ENCODE peak calls at places on chromosomes 13 and 19, in four cellular contexts. F, S, N and V are unnamed samples.

GRCh38 chr13:89455741-89456140 is 1784.6 kb downstream of the SLITRK5 start:
- DNase-seq in F (no peak), S (no peak), N (peak), V (no peak)

GRCh38 chr19:37564624-37565369 is 29.8 kb downstream of the ZNF571 start:
- DNase-seq in F (no peak), S (no peak), N (no peak), V (no peak)

GRCh38 chr19:53867225-53868090 is at the start of gene MYADM:
- DNase-seq in F (peak), S (peak), N (peak), V (peak)

GRCh38 chr19:15672580-15673175 is at the start of gene CYP4F12:
- DNase-seq in F (no peak), S (no peak), N (no peak), V (no peak)

GRCh38 chr13:75749407-75749806 is 113.3 kb downstream of the LMO7 start:
- DNase-seq in F (no peak), S (no peak), N (no peak), V (no peak)

GRCh38 chr19:47447470-47448359 is 24.0 kb downstream of the SLC8A2 start:
- DNase-seq in F (no peak), S (peak), N (no peak), V (no peak)

GRCh38 chr19:32199501-32200040 is 145.8 kb upstream of the ZNF507 start:
- DNase-seq in F (no peak), S (peak), N (no peak), V (no peak)

GRCh38 chr13:107450931-107451330 is 764.4 kb downstream of the LIG4 start:
- DNase-seq in F (peak), S (peak), N (no peak), V (peak)

GRCh38 chr13:59300347-59301165 is 863.2 kb downstream of the DIAPH3 start:
- DNase-seq in F (no peak), S (no peak), N (no peak), V (no peak)

GRCh38 chr19:934865-935422 is 9.1 kb downstream of the ARID3A start:
- DNase-seq in F (no peak), S (no peak), N (no peak), V (no peak)

GRCh38 chr19:3625996-3626472 is 556 bp downstream of the CACTIN start:
- DNase-seq in F (no peak), S (no peak), N (no peak), V (no peak)

GRCh38 chr19:30149300-30149699 is 207.3 kb downstream of the URI1 start:
- DNase-seq in F (no peak), S (no peak), N (no peak), V (no peak)

GRCh38 chr13:28707629-28708427 is 10.9 kb downstream of the SLC46A3 start:
- DNase-seq in F (peak), S (no peak), N (no peak), V (peak)

GRCh38 chr13:30874561-30874960 is 31.5 kb upstream of the MEDAG start:
- DNase-seq in F (no peak), S (no peak), N (no peak), V (no peak)

GRCh38 chr13:30872685-30873443 is 33.2 kb upstream of the MEDAG start:
- DNase-seq in F (peak), S (peak), N (no peak), V (peak)

GRCh38 chr13:30873519-30873918 is 32.6 kb upstream of the MEDAG start:
- DNase-seq in F (no peak), S (no peak), N (no peak), V (no peak)

GRCh38 chr13:30872195-30872594 is 33.9 kb upstream of the MEDAG start:
- DNase-seq in F (no peak), S (no peak), N (no peak), V (no peak)

DNA sequence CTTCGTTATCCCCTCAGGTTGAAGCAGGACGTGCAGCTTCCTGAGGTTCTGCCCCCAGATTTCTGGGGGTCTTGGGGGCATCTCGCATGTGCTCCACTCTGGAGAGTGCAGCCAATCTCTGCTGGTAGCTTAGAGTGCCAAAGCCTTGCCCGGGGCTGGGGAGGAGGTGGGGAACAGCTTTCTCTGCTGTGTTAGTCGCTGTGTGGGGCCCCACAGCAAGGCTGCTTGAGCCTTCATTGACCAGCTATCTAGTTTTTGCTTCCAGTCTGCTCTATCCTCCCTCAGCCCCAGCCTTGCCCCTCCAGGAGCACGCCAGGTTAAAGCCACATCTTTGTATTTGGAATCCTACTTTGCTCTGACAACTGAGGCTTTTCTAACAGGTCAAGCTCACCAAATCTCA is 32.0 kb upstream of the MEDAG start:
- DNase-seq in F (no peak), S (no peak), N (no peak), V (no peak)
- H3K4me3 ChIP-seq in F (no peak), S (no peak), N (no peak), V (no peak)

GRCh38 chr19:2251577-2252480 is 2.7 kb downstream of the AMH start:
- DNase-seq in F (no peak), S (no peak), N (no peak), V (no peak)
- H3K4me3 ChIP-seq in F (no peak), S (no peak), N (no peak), V (no peak)

GRCh38 chr19:50739132-50739746 is 16.1 kb downstream of the CLEC11A start:
- DNase-seq in F (no peak), S (no peak), N (no peak), V (no peak)

GRCh38 chr19:50745221-50745620 is 22.1 kb downstream of the CLEC11A start:
- DNase-seq in F (no peak), S (no peak), N (no peak), V (no peak)

GRCh38 chr19:50743537-50743936 is 20.4 kb downstream of the CLEC11A start:
- DNase-seq in F (no peak), S (no peak), N (no peak), V (no peak)

GRCh38 chr19:50739841-50740426 is 16.8 kb downstream of the CLEC11A start:
- DNase-seq in F (no peak), S (no peak), N (no peak), V (no peak)

GRCh38 chr19:50741179-50741933 is 18.2 kb downstream of the CLEC11A start:
- DNase-seq in F (no peak), S (no peak), N (no peak), V (no peak)
- H3K4me3 ChIP-seq in F (no peak), S (no peak), N (no peak), V (no peak)

GRCh38 chr19:12983561-12984142 is 11.6 kb upstream of the NFIX start:
- DNase-seq in F (no peak), S (peak), N (no peak), V (peak)

GRCh38 chr19:12984683-12985048 is 10.6 kb upstream of the NFIX start:
- DNase-seq in F (no peak), S (no peak), N (no peak), V (no peak)

GRCh38 chr19:12984143-12984627 is 11.1 kb upstream of the NFIX start:
- DNase-seq in F (no peak), S (no peak), N (no peak), V (no peak)

GRCh38 chr19:12986726-12987125 is 8.5 kb upstream of the NFIX start:
- DNase-seq in F (no peak), S (no peak), N (no peak), V (no peak)

GRCh38 chr19:12985049-12985776 is 10.1 kb upstream of the NFIX start:
- DNase-seq in F (no peak), S (peak), N (no peak), V (no peak)
- H3K4me3 ChIP-seq in F (no peak), S (no peak), N (no peak), V (no peak)

GRCh38 chr13:98253526-98253925 is 76.5 kb upstream of the RNF113B start:
- DNase-seq in F (no peak), S (no peak), N (no peak), V (no peak)
- H3K4me3 ChIP-seq in F (no peak), S (no peak), N (no peak), V (no peak)

GRCh38 chr19:35341006-35341405 is 6.7 kb upstream of the FFAR1 start:
- DNase-seq in F (no peak), S (no peak), N (no peak), V (no peak)
- H3K4me3 ChIP-seq in F (no peak), S (no peak), N (no peak), V (no peak)

GRCh38 chr13:99206873-99207272 is 6.2 kb downstream of the UBAC2 start:
- DNase-seq in F (no peak), S (peak), N (no peak), V (no peak)

GRCh38 chr13:99206226-99206625 is 5.6 kb downstream of the UBAC2 start:
- DNase-seq in F (no peak), S (peak), N (no peak), V (no peak)

GRCh38 chr13:99205621-99206220 is 5.1 kb downstream of the UBAC2 start:
- DNase-seq in F (no peak), S (peak), N (no peak), V (no peak)

GRCh38 chr13:99200433-99201167 is at the start of gene UBAC2:
- DNase-seq in F (peak), S (peak), N (peak), V (peak)

DNA sequence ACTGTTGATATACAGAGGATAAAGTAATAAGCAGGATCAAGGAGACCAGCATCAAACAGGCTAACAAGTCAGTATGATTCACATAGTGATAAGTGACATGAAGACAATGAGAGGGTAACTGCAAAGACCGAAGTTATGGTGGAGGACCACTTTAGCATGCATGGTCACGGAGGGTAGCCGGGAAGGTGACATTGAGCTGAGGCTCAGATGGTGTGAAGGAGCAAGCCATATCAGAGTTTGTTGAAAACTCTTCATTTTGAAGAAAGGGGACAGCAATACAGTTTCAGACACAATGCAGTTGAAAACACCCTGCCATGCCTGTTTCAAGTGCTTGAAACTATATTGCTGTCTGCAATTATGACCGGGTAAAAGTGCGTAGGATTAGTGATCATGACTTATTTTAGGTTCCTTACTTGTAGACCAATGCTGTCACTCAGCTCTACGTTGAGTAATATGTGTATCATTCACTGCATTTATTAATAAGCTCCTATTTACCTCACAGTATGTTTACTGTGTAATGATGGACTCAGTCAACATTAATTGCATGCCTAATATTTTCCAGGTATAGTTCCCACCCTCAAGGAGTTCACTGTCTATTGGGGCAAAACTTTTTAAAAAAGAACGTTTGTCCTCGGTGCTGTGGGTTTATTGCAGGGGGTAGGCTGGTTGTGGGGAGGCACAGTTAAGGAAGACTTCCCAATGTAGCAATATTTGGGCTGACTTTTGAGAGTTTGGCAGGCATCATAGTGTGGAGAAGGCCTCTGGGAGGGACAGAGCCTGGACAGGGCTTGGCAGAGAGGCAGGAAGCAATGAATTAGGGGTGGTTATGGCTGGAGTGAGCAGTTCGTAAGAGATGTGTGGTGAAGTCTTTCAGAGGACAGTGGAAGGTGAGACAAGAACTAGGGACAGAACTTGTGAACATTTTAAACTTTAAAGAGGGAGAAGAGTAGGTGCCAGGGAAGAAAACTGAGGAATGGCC is 3.2 kb downstream of the UBAC2 start:
- DNase-seq in F (no peak), S (peak), N (no peak), V (no peak)
- H3K4me3 ChIP-seq in F (no peak), S (no peak), N (no peak), V (no peak)

DNA sequence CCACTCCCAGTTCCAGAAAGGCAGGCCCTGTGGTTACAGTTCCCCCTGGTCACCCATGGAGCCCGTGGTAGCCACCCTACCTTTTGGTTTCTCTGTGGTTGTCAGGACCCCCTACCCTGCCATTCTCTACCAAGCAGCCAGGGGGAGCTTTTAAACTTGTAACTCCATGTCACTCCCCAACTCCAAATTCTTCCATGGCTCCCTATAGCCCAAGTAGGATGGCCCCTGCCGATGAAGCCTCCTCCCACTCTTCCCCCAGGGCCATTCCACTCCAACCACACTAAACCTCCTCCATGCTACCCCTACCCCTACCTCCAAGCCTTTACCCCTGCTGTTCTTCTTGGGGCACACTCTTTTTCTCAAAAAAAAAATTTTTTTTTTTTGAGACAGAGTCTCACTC is 2.2 kb downstream of the S1PR2 start:
- DNase-seq in F (no peak), S (no peak), N (no peak), V (no peak)
- H3K4me3 ChIP-seq in F (no peak), S (no peak), N (no peak), V (peak)